ENCODE peak calls at places on chromosomes 11 and 22, in eight cellular contexts. X is epithelial cell of proximal tubule; S is body of pancreas; H is CD8-positive, alpha-beta T cell; Y is RWPE2; K is HL-60; J is fibroblast of pulmonary artery; V is transverse colon. Q is an unnamed sample.
A peak's percentile ranks its signal among the peaks of the same experiment; 100 is the strongest.

GRCh38 chr11:45323598-45324249 is 37.6 kb upstream of the SYT13 start:
- DNase-seq in Y (no peak), S (no peak), X (no peak), H (no peak), V (no peak), J (no peak), K (no peak), Q (no peak)

GRCh38 chr11:44905131-44905866 is 45.4 kb downstream of the TP53I11 start:
- DNase-seq in K (no peak), Y (no peak), V (no peak), J (no peak), H (no peak), X (no peak), S (no peak), Q (no peak)

GRCh38 chr11:27228232-27228631 is 134.8 kb downstream of the CCDC34 start:
- DNase-seq in K (no peak), V (no peak), J (no peak), S (no peak), H (no peak), Y (no peak), X (no peak), Q (no peak)

GRCh38 chr22:40400173-40400572 is 29.8 kb downstream of the SGSM3 start:
- DNase-seq in J (no peak), S (peak; percentile 41), H (no peak), Y (no peak), V (peak; percentile 42), K (peak; percentile 78), X (no peak), Q (no peak)

GRCh38 chr11:8075119-8075726 is 5.8 kb upstream of the TUB start:
- DNase-seq in V (no peak), Y (no peak), J (no peak), H (no peak), X (no peak), S (no peak), K (no peak), Q (no peak)

GRCh38 chr11:67290801-67291200 is 1.7 kb downstream of the ANKRD13D start:
- DNase-seq in J (peak; percentile 61), X (no peak), V (no peak), Y (no peak), H (no peak), K (no peak), S (no peak), Q (peak; percentile 68)

GRCh38 chr11:58965246-58965985 is 26.1 kb downstream of the GLYATL1 start:
- DNase-seq in K (no peak), V (no peak), X (no peak), Y (no peak), J (no peak), S (no peak), H (no peak), Q (peak; percentile 70)

GRCh38 chr11:33773399-33774355 is 643 bp downstream of the FBXO3 start:
- DNase-seq in X (no peak), V (no peak), H (peak; percentile 28), Y (no peak), S (no peak), J (no peak), K (peak; percentile 37), Q (no peak)

GRCh38 chr11:43830928-43831440 is 49.6 kb upstream of the ALKBH3 start:
- DNase-seq in H (peak; percentile 1), X (peak; percentile 100), K (no peak), V (peak; percentile 8), S (peak; percentile 46), Y (peak; percentile 87), J (peak; percentile 98), Q (peak; percentile 99)

GRCh38 chr11:33319965-33320813 is 63.0 kb downstream of the HIPK3 start:
- DNase-seq in X (no peak), K (no peak), Y (no peak), V (no peak), H (no peak), S (no peak), J (no peak), Q (no peak)

GRCh38 chr22:42233879-42234278 is 36.6 kb downstream of the TCF20 start:
- DNase-seq in H (no peak), S (no peak), Y (no peak), K (no peak), X (no peak), V (no peak), J (no peak), Q (no peak)

GRCh38 chr11:76215946-76216345 is 9.6 kb upstream of the WNT11 start:
- DNase-seq in H (no peak), J (no peak), S (no peak), Y (no peak), V (no peak), X (no peak), K (no peak), Q (peak; percentile 71)

GRCh38 chr22:42214625-42215415 is 55.6 kb downstream of the TCF20 start:
- DNase-seq in Y (no peak), J (no peak), S (no peak), X (no peak), V (no peak), K (no peak), H (no peak), Q (no peak)

DNA sequence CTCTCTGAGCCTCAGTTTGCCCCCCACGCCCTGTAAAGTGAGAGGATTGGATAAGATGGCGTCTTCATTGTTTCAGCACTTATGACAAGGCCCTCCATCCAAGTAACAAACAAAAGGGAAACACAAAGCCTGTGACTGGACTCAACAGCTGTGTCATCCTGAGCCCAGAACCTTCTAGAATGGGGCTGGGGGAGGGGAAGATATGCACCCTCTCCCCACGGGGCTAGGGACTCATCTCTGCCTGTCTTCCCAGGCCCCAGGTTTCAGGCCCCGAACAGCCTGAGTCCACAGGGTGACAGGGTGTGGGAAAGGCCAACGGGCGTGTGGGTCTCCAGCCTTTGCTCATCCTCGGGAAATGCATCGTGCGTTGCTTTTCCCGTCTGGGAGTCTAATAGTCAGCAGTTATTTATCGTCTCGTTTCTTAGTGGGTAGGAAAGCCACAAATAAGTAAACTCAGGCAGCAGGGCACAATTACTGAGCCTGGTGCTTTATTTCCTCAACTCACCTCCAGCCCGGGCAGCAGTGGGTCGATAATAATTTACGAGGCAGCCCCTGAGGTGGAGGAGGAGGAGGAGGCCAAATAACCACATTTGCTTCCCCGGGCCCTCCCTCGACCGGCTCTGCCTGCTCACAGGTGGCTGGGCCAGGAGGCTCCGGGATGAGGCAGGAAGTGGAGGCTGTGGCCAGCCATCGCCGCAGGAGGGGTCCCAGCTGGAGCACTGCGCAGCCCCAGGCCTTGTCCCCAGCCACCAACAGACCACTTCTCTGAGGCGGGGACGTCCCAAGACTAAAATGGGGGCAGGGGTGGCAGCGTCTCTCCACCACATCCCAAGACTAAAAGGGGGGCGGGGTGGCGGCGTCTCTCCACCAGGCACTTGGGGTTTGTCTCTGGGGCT is 54.4 kb downstream of the FLRT1 start:
- DNase-seq in S (no peak), K (no peak), V (no peak), X (no peak), Y (no peak), J (no peak), H (no peak), Q (no peak)
- TF ChIP-seq CTCF in S (no peak), K (no peak), V (no peak), X (no peak), Y (no peak), J (no peak), H (no peak), Q (no peak)

GRCh38 chr11:19814421-19814820 is 101.8 kb downstream of the NAV2 start:
- DNase-seq in K (no peak), Y (no peak), J (no peak), X (no peak), S (no peak), H (no peak), V (no peak), Q (no peak)

GRCh38 chr11:19811391-19811790 is 98.8 kb downstream of the NAV2 start:
- DNase-seq in X (no peak), Y (no peak), J (no peak), K (no peak), S (no peak), H (no peak), V (no peak), Q (no peak)

GRCh38 chr11:19812710-19813109 is 100.1 kb downstream of the NAV2 start:
- DNase-seq in X (no peak), J (no peak), K (no peak), V (no peak), H (no peak), Y (no peak), S (no peak), Q (peak; percentile 22)

GRCh38 chr11:19812096-19812495 is 99.5 kb downstream of the NAV2 start:
- DNase-seq in K (no peak), X (no peak), Y (no peak), J (no peak), S (no peak), H (no peak), V (no peak), Q (no peak)

GRCh38 chr11:19813158-19813879 is 100.7 kb downstream of the NAV2 start:
- DNase-seq in X (no peak), K (no peak), H (no peak), S (no peak), J (no peak), V (no peak), Y (no peak), Q (no peak)
- H3K4me3 ChIP-seq in X (no peak overlapping the region), K (no peak overlapping the region), H (no peak overlapping the region), S (no peak overlapping the region), J (no peak overlapping the region), V (no peak overlapping the region), Y (no peak overlapping the region), Q (no peak overlapping the region)

GRCh38 chr11:17546240-17546639 is 819 bp upstream of the OTOG start:
- DNase-seq in Y (no peak), K (no peak), V (no peak), H (no peak), X (no peak), S (no peak), J (no peak), Q (no peak)

GRCh38 chr11:17543041-17543440 is 1.2 kb downstream of the USH1C start:
- DNase-seq in V (peak; percentile 24), K (no peak), J (no peak), S (no peak), X (no peak), H (no peak), Y (no peak), Q (no peak)

GRCh38 chr11:17543574-17544180 is 539 bp downstream of the USH1C start:
- DNase-seq in J (no peak), V (peak; percentile 38), H (no peak), X (no peak), Y (peak; percentile 52), K (no peak), S (no peak), Q (no peak)

GRCh38 chr11:17542249-17542648 is 2.0 kb downstream of the USH1C start:
- DNase-seq in K (no peak), H (no peak), J (no peak), X (no peak), S (peak; percentile 59), V (peak; percentile 86), Y (no peak), Q (no peak)

DNA sequence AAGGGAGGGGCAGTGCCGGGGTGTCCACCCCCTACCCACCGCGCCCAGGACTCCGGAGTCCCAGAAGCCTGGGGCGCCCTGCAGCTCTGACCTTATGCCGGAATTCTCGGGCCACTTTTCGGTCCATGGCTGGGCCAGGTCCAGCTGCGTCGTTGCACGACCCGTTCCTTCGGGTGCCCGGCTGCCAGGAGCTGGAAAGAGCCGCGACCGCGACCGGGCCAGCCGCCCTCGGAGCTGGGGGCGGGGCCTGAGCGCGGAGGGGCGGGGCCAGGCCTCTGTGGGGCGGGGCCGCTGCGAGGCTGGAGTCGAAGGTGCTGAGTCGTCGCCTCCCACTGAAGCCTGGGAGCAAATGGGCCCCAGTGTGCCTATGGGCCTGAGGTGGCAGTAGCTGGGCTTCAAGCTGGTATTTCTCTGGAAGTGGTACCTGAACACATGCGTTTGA is at the start of gene USH1C:
- DNase-seq in X (no peak), V (peak; percentile 80), S (peak; percentile 43), K (no peak), Y (peak; percentile 45), H (no peak), J (no peak), Q (no peak)
- TF ChIP-seq CTCF in X (no peak), V (no peak), S (no peak), K (no peak), Y (no peak), H (no peak), J (no peak), Q (no peak)

GRCh38 chr11:102837151-102837550 is 6.3 kb downstream of the MMP3 start:
- DNase-seq in J (no peak), V (no peak), S (no peak), Y (no peak), X (no peak), H (no peak), K (no peak), Q (peak; percentile 74)
- H3K4me3 ChIP-seq in J (no peak overlapping the region), V (no peak overlapping the region), S (no peak overlapping the region), Y (no peak overlapping the region), X (no peak overlapping the region), H (no peak overlapping the region), K (no peak overlapping the region), Q (no peak overlapping the region)